ENCODE peak calls at places on chromosomes 13 and 19, in four cellular contexts. Q is GM23338, A is Peyer's patch, U is lung. X is an unnamed sample.

GRCh38 chr19:32674959-32675719 is at the start of gene ANKRD27:
- DNase-seq in Q (peak), A (peak), U (peak), X (peak)

GRCh38 chr19:29293292-29293691 is 80.3 kb upstream of the UQCRFS1 start:
- DNase-seq in U (no peak), Q (no peak), A (no peak), X (no peak)

GRCh38 chr13:108283110-108283509 is 13.6 kb downstream of the TNFSF13B start:
- DNase-seq in U (no peak), Q (no peak), A (no peak), X (no peak)

GRCh38 chr19:3387645-3388589 is 21.5 kb downstream of the NFIC start:
- DNase-seq in A (no peak), Q (no peak), U (peak), X (no peak)

GRCh38 chr13:84086847-84087162 is 204.5 kb upstream of the SLITRK1 start:
- DNase-seq in A (no peak), U (no peak), Q (no peak), X (no peak)

GRCh38 chr13:51802601-51803000 is 1.4 kb downstream of the DHRS12 start:
- DNase-seq in A (no peak), U (no peak), Q (no peak), X (no peak)

GRCh38 chr13:94761407-94761806 is 49.1 kb upstream of the SOX21 start:
- DNase-seq in U (no peak), Q (peak), A (no peak), X (peak)

GRCh38 chr13:43009506-43009905 is 13.9 kb upstream of the DNAJC15 start:
- DNase-seq in A (no peak), U (no peak), Q (no peak), X (no peak)

GRCh38 chr13:59269476-59269875 is 894.3 kb downstream of the DIAPH3 start:
- DNase-seq in U (no peak), A (no peak), Q (peak), X (peak)

GRCh38 chr13:90238433-90238832 is 1109.1 kb upstream of the MIR17HG start:
- DNase-seq in U (no peak), Q (peak), A (no peak), X (peak)

GRCh38 chr13:71051573-71051972 is 815.4 kb downstream of the DACH1 start:
- DNase-seq in U (no peak), A (no peak), Q (no peak), X (no peak)

DNA sequence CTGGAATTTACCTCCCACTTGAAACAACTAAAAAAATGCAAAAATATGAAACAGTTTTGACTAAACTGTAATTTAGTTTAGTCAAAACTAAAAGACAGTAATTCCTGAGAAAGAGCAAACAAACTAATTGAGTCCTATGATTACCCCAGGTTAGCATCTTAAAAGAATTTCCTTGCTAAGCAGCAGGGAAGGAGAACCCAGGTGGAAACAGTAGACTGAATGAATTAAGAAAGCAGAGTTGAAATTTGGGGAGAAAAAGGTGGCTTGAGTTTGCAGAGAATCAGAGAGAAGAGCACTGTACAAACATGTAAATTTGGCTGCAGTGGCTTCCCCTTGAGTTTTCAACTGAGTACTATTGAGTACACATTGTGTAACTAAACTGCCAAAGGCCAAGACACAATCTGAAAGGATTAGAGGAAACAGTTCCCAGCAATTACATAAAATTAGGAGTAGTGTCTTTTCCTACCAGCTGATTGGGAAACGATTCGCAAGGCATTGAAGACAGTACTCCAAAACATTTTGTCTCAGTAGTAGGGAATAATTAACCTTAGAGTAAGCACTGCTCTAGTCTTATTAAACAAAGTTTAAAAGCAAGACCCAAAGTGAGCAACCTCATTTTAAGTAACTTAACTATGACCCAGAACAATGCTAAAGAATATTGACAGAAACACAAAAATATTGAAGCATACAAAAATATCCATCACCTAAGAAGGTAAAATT is 820.5 kb downstream of the DACH1 start:
- DNase-seq in U (no peak), A (no peak), Q (peak), X (peak)
- H3K4me3 ChIP-seq in U (no peak), A (no peak), Q (peak), X (no peak)

GRCh38 chr19:703651-704446 is 4.9 kb upstream of the PALM start:
- DNase-seq in U (peak), A (peak), Q (peak), X (peak)
- H3K4me3 ChIP-seq in U (no peak), A (no peak), Q (peak), X (no peak)

GRCh38 chr13:33483471-33483870 is 197.9 kb upstream of the STARD13 start:
- DNase-seq in U (no peak), A (no peak), Q (no peak), X (no peak)

GRCh38 chr13:33490461-33491327 is 205.1 kb upstream of the STARD13 start:
- DNase-seq in Q (peak), A (no peak), U (no peak), X (peak)

GRCh38 chr13:33485247-33485646 is 199.7 kb upstream of the STARD13 start:
- DNase-seq in Q (no peak), U (no peak), A (no peak), X (no peak)

GRCh38 chr13:33489563-33489962 is 204.0 kb upstream of the STARD13 start:
- DNase-seq in A (no peak), U (no peak), Q (peak), X (peak)

DNA sequence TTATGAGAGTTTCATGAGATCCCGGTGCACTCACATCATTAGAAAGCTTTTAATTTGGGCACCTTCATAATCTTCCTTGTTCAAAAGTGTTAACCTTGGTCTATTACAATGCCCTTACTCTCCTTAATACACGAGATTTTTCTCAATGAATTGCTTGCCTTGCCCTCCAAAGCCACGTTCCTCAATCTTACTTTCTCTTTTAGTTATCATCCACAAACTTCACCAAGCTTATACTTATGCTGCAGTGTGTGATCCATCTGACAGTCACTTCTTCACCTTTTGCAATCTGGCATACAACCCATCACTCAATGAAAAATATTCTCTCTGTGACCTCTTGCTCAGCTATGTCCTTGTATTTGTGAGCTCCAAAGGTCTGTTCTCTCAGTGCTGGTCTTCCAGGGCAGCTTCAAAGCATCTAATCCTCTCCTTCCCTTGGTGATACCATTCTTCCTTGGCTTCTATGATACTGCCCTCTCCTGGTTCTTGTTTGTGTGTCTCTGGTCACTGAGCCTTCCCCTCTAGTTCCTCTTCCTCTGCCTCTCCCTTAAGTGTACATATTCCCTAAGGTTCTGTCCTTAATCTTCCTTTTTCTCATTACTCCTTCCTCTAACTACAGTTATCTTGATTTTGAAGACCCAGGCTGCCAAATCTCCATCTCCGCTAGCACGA is 202.2 kb upstream of the STARD13 start:
- DNase-seq in Q (peak), U (no peak), A (no peak), X (peak)
- H3K4me3 ChIP-seq in Q (no peak), U (no peak), A (no peak), X (no peak)

DNA sequence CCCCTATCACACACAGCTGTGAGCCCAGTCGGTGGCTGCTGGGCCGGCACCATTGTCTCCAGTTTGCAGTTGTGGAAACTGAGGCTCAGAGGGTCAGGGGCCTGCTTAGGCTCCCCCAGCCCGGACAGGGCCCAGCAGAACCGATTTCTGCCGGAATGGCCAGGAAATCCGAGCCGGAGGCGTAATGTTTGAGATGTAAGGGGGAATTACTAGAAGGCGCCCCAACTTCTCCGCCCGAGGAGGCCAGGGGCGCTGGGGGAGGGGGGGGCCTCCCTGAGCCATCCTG is 962 bp downstream of the KISS1R start:
- DNase-seq in U (no peak), A (no peak), Q (no peak), X (no peak)
- H3K4me3 ChIP-seq in U (no peak), A (peak), Q (peak), X (no peak)

DNA sequence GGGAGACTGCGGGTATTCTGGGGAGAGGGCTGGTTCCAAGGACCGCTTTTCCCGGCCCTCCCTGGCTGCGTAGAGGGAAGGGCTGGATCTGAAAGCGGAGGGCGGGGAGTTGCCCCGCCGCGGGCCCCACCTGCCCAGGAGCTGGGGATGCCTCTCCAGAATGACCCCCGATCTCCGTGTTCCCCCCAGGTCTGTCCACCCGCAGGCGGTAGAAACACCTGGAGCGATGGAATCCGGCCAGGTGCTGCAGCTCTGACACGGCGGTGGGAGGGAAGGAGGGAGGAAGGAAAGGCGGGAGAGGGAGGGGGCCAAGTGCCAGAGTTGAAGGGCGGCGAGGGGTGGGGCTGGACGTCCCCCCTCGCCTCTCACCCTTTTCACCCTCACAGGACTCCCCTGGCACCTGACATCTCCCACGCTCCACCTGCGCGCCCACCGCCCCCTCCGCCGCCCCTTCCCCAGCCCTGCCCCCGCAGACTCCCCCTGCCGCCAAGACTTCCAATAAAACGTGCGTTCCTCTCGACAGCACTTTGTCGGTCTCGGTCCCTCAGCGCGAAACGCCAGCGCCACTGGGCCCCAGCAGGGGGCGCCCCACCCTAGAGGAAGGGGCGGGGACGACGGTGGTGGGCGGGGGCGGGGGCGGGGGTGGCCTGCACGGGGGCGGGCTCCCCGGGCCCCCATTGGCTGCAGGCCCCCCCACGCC is 374 bp upstream of the FXYD7 start:
- DNase-seq in Q (peak), U (no peak), A (peak), X (peak)
- H3K4me3 ChIP-seq in Q (peak), U (no peak), A (peak), X (peak)

GRCh38 chr19:50315773-50316448 is 13.3 kb downstream of the KCNC3 start:
- DNase-seq in U (no peak), Q (peak), A (no peak), X (peak)
- H3K4me3 ChIP-seq in U (no peak), Q (peak), A (peak), X (peak)

GRCh38 chr19:44764975-44765948 is 12.4 kb upstream of the CBLC start:
- DNase-seq in U (no peak), A (no peak), Q (no peak), X (no peak)
- H3K4me3 ChIP-seq in U (no peak), A (no peak), Q (no peak), X (no peak)

DNA sequence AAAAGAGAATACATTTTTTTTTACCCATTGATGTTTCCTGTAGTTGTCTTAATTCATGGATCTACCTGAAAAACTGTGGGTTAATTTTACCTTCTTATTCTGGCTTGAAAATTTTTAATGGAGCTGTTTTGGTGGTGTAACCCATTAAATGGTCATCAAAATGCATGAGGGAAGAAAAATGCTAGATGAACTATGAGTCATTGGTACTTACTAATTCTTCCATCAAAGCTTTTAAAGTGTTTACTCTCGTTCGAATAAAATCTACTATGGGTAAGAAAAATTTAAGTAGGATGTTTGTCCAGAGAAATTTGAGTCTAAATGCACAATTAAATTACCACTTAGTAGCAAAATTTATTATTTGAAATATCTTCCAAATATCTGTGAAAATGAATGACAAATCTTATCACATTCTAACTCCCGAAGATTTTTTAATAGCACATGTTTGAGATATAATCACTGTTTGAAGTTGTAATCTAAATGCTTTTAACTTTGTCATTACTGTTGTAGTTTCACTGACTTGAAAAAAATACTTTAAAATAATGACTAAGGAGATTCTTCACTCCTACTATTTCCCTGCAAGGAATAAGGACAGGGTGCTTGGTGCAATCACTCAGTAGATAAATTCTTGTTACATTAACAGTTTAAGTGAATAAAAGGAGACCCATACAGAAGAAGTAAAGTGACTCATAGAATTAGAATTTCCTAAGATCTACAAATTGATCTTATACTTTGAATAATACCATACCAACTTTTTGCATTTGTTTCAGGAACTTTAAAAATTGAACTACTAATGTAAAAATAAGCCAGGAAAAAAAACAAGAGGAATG is 437.7 kb downstream of the IRS2 start:
- DNase-seq in U (no peak), A (no peak), Q (no peak), X (no peak)
- H3K4me3 ChIP-seq in U (no peak), A (no peak), Q (no peak), X (no peak)

GRCh38 chr19:38227272-38228004 is 3.4 kb upstream of the DPF1 start:
- DNase-seq in U (no peak), Q (no peak), A (no peak), X (no peak)

GRCh38 chr19:38228491-38229439 is 4.7 kb upstream of the DPF1 start:
- DNase-seq in Q (peak), U (no peak), A (no peak), X (peak)

GRCh38 chr19:38228005-38228377 is 4.0 kb upstream of the DPF1 start:
- DNase-seq in U (no peak), A (no peak), Q (peak), X (no peak)

GRCh38 chr19:38231918-38232317 is 7.9 kb upstream of the DPF1 start:
- DNase-seq in A (no peak), U (no peak), Q (no peak), X (no peak)

GRCh38 chr19:38229585-38230073 is 5.6 kb upstream of the DPF1 start:
- DNase-seq in Q (peak), U (peak), A (peak), X (peak)
- H3K4me3 ChIP-seq in Q (peak), U (no peak), A (no peak), X (no peak)

GRCh38 chr13:40432018-40432978 is 234.1 kb downstream of the FOXO1 start:
- DNase-seq in U (no peak), Q (no peak), A (no peak), X (no peak)

GRCh38 chr13:40433577-40433976 is 232.9 kb downstream of the FOXO1 start:
- DNase-seq in Q (no peak), A (peak), U (no peak), X (no peak)

GRCh38 chr13:40438022-40438692 is 228.3 kb downstream of the FOXO1 start:
- DNase-seq in A (no peak), U (no peak), Q (no peak), X (no peak)

GRCh38 chr13:40438999-40439797 is 227.2 kb downstream of the FOXO1 start:
- DNase-seq in A (no peak), U (no peak), Q (no peak), X (no peak)

GRCh38 chr13:40434516-40435397 is 231.7 kb downstream of the FOXO1 start:
- DNase-seq in U (no peak), Q (no peak), A (no peak), X (no peak)
- H3K4me3 ChIP-seq in U (no peak), Q (no peak), A (no peak), X (no peak)

X was measured in mesendoderm.